ENCODE peak calls at places on chromosomes 7 and 10, in five cellular contexts. One of them, this sample, is unnamed.

GRCh38 chr10:95841711-95842498 is 65.9 kb upstream of the CC2D2B start:
- DNase-seq in Kasumi-1: peak
- DNase-seq in fibroblast of pulmonary artery: peak
- DNase-seq in RCC 7860: peak
- DNase-seq in OCI-M1: peak
- DNase-seq in this sample: peak

GRCh38 chr10:104291439-104291951 is 22.5 kb downstream of the GSTO2 start:
- DNase-seq in RCC 7860: peak
- DNase-seq in OCI-M1: peak
- DNase-seq in fibroblast of pulmonary artery: peak
- DNase-seq in Kasumi-1: peak
- DNase-seq in this sample: peak

GRCh38 chr10:43946445-43946844 is 297.8 kb upstream of the ZNF32 start:
- DNase-seq in OCI-M1: no peak
- DNase-seq in RCC 7860: no peak
- DNase-seq in Kasumi-1: no peak
- DNase-seq in fibroblast of pulmonary artery: no peak
- DNase-seq in this sample: no peak

GRCh38 chr10:73339436-73339835 is 19.2 kb downstream of the CFAP70 start:
- DNase-seq in fibroblast of pulmonary artery: no peak
- DNase-seq in OCI-M1: no peak
- DNase-seq in Kasumi-1: no peak
- DNase-seq in RCC 7860: no peak
- DNase-seq in this sample: no peak

GRCh38 chr10:47402681-47403301 is 18.7 kb upstream of the ZNF488 start:
- DNase-seq in RCC 7860: peak
- DNase-seq in Kasumi-1: no peak
- DNase-seq in OCI-M1: no peak
- DNase-seq in fibroblast of pulmonary artery: peak
- DNase-seq in this sample: peak

GRCh38 chr7:40008218-40008815 is 58.3 kb downstream of the CDK13 start:
- DNase-seq in OCI-M1: no peak
- DNase-seq in fibroblast of pulmonary artery: peak
- DNase-seq in Kasumi-1: no peak
- DNase-seq in RCC 7860: peak
- DNase-seq in this sample: peak

GRCh38 chr10:80581469-80581835 is 43.8 kb downstream of the SH2D4B start:
- DNase-seq in OCI-M1: peak
- DNase-seq in fibroblast of pulmonary artery: no peak
- DNase-seq in RCC 7860: no peak
- DNase-seq in Kasumi-1: no peak
- DNase-seq in this sample: no peak

GRCh38 chr7:105782391-105783063 is 93.9 kb downstream of the ATXN7L1 start:
- DNase-seq in Kasumi-1: no peak
- DNase-seq in RCC 7860: peak
- DNase-seq in OCI-M1: no peak
- DNase-seq in fibroblast of pulmonary artery: peak
- DNase-seq in this sample: peak

GRCh38 chr7:32206987-32207386 is 136.8 kb upstream of the PDE1C start:
- DNase-seq in RCC 7860: no peak
- DNase-seq in Kasumi-1: no peak
- DNase-seq in fibroblast of pulmonary artery: peak
- DNase-seq in OCI-M1: peak
- DNase-seq in this sample: peak

GRCh38 chr7:80060218-80060806 is 74.3 kb upstream of the GNAI1 start:
- DNase-seq in OCI-M1: peak
- DNase-seq in fibroblast of pulmonary artery: peak
- DNase-seq in Kasumi-1: peak
- DNase-seq in RCC 7860: peak
- DNase-seq in this sample: peak

GRCh38 chr10:11311027-11311426 is 293.4 kb downstream of the CELF2 start:
- DNase-seq in OCI-M1: no peak
- DNase-seq in RCC 7860: no peak
- DNase-seq in fibroblast of pulmonary artery: no peak
- DNase-seq in Kasumi-1: no peak
- DNase-seq in this sample: no peak

GRCh38 chr7:55326079-55326847 is 38.9 kb upstream of the LANCL2 start:
- DNase-seq in OCI-M1: no peak
- DNase-seq in fibroblast of pulmonary artery: no peak
- DNase-seq in RCC 7860: no peak
- DNase-seq in Kasumi-1: no peak
- DNase-seq in this sample: no peak

GRCh38 chr7:80681272-80681885 is 42.9 kb downstream of the CD36 start:
- DNase-seq in OCI-M1: peak
- DNase-seq in Kasumi-1: peak
- DNase-seq in RCC 7860: no peak
- DNase-seq in fibroblast of pulmonary artery: peak
- DNase-seq in this sample: peak

GRCh38 chr10:117503170-117503885 is 39.2 kb upstream of the EMX2 start:
- DNase-seq in OCI-M1: no peak
- DNase-seq in RCC 7860: no peak
- DNase-seq in fibroblast of pulmonary artery: peak
- DNase-seq in Kasumi-1: no peak
- DNase-seq in this sample: no peak

GRCh38 chr10:125584954-125585353 is 98.0 kb downstream of the TEX36 start:
- DNase-seq in fibroblast of pulmonary artery: no peak
- DNase-seq in OCI-M1: no peak
- DNase-seq in Kasumi-1: no peak
- DNase-seq in RCC 7860: no peak
- DNase-seq in this sample: no peak

GRCh38 chr10:132185601-132186487 is 904 bp upstream of the DPYSL4 start:
- DNase-seq in OCI-M1: no peak
- DNase-seq in fibroblast of pulmonary artery: peak
- DNase-seq in RCC 7860: no peak
- DNase-seq in Kasumi-1: no peak
- DNase-seq in this sample: peak

GRCh38 chr10:80283119-80283518 is 6.3 kb downstream of the MAT1A start:
- DNase-seq in fibroblast of pulmonary artery: no peak
- DNase-seq in OCI-M1: no peak
- DNase-seq in Kasumi-1: no peak
- DNase-seq in RCC 7860: no peak
- DNase-seq in this sample: no peak

GRCh38 chr10:126064512-126064911 is 168.1 kb downstream of the FANK1 start:
- DNase-seq in Kasumi-1: no peak
- DNase-seq in OCI-M1: no peak
- DNase-seq in RCC 7860: no peak
- DNase-seq in fibroblast of pulmonary artery: no peak
- DNase-seq in this sample: no peak

GRCh38 chr7:1939434-1940401 is 269.6 kb downstream of the ELFN1 start:
- DNase-seq in fibroblast of pulmonary artery: no peak
- DNase-seq in OCI-M1: no peak
- DNase-seq in RCC 7860: no peak
- DNase-seq in Kasumi-1: no peak
- DNase-seq in this sample: no peak

GRCh38 chr7:157037028-157037427 is 26.6 kb upstream of the MNX1 start:
- DNase-seq in RCC 7860: no peak
- DNase-seq in OCI-M1: no peak
- DNase-seq in Kasumi-1: no peak
- DNase-seq in fibroblast of pulmonary artery: no peak
- DNase-seq in this sample: no peak

GRCh38 chr7:22147113-22147512 is 201.4 kb upstream of the CDCA7L start:
- DNase-seq in OCI-M1: peak
- DNase-seq in fibroblast of pulmonary artery: no peak
- DNase-seq in Kasumi-1: no peak
- DNase-seq in RCC 7860: no peak
- DNase-seq in this sample: peak